ENCODE peak calls at places on chromosomes 16 and 17, in eight cellular contexts. Y is PC-3, D is A549, F is endodermal cell, N is cardiac muscle cell, K is psoas muscle, R is OCI-LY7, B is progenitor cell of endocrine pancreas. V is an unnamed sample.
A peak's percentile ranks its signal among the peaks of the same experiment; 100 is the strongest.

GRCh38 chr17:17077861-17078732 is 35.8 kb downstream of the MPRIP start:
- DNase-seq in Y (peak; percentile 65), D (no peak), F (no peak), N (no peak), K (no peak), R (no peak), B (no peak), V (no peak)

GRCh38 chr17:47816111-47816735 is 5.4 kb downstream of the OSBPL7 start:
- DNase-seq in Y (no peak), D (no peak), F (no peak), N (no peak), K (no peak), R (no peak), B (no peak), V (no peak)

GRCh38 chr17:40949406-40949805 is 12.0 kb upstream of the KRT23 start:
- DNase-seq in Y (no peak), D (no peak), F (no peak), N (no peak), K (no peak), R (no peak), B (no peak), V (no peak)

GRCh38 chr17:42311240-42312034 is 23.1 kb downstream of the STAT5A start:
- DNase-seq in Y (no peak), D (no peak), F (no peak), N (peak; percentile 98), K (peak; percentile 95), R (no peak), B (no peak), V (peak; percentile 74)

GRCh38 chr16:72876981-72877373 is 171.0 kb downstream of the ZFHX3 start:
- DNase-seq in Y (no peak), D (no peak), F (no peak), N (peak; percentile 46), K (no peak), R (no peak), B (no peak), V (no peak)

GRCh38 chr16:30112197-30113030 is 923 bp downstream of the GDPD3 start:
- DNase-seq in Y (peak; percentile 32), D (peak; percentile 83), F (peak; percentile 94), N (peak; percentile 75), K (peak; percentile 80), R (peak; percentile 78), B (no peak), V (peak; percentile 65)

GRCh38 chr17:8606415-8606814 is 24.1 kb downstream of the MYH10 start:
- DNase-seq in Y (no peak), D (no peak), F (no peak), N (peak; percentile 49), K (no peak), R (no peak), B (no peak), V (no peak)

GRCh38 chr17:3695129-3695722 is 729 bp downstream of the P2RX5 start:
- DNase-seq in Y (peak; percentile 9), D (no peak), F (peak; percentile 62), N (no peak), K (peak; percentile 95), R (peak; percentile 39), B (no peak), V (no peak)

GRCh38 chr17:76065754-76066153 is 6.6 kb downstream of the SRP68 start:
- DNase-seq in Y (no peak), D (no peak), F (no peak), N (no peak), K (no peak), R (no peak), B (no peak), V (no peak)

GRCh38 chr16:15810411-15810810 is 46.4 kb downstream of the MYH11 start:
- DNase-seq in Y (no peak), D (no peak), F (no peak), N (no peak), K (no peak), R (no peak), B (no peak), V (no peak)

GRCh38 chr16:2284001-2284770 is 16.3 kb upstream of the RNPS1 start:
- DNase-seq in Y (no peak), D (no peak), F (no peak), N (no peak), K (no peak), R (no peak), B (no peak), V (no peak)

GRCh38 chr16:85557083-85557975 is 55.8 kb upstream of the GSE1 start:
- DNase-seq in Y (peak; percentile 27), D (peak; percentile 32), F (peak; percentile 77), N (no peak), K (no peak), R (peak; percentile 44), B (no peak), V (no peak)

GRCh38 chr17:19750020-19750572 is 2.0 kb upstream of the ALDH3A1 start:
- DNase-seq in Y (no peak), D (no peak), F (no peak), N (no peak), K (peak; percentile 44), R (no peak), B (no peak), V (no peak)

GRCh38 chr17:66715076-66715675 is 119.7 kb upstream of the CACNG5 start:
- DNase-seq in Y (no peak), D (no peak), F (peak; percentile 61), N (no peak), K (no peak), R (no peak), B (no peak), V (no peak)

GRCh38 chr17:78276499-78276898 is 45.1 kb downstream of the TMEM235 start:
- DNase-seq in Y (no peak), D (no peak), F (peak; percentile 61), N (no peak), K (no peak), R (peak; percentile 93), B (no peak), V (no peak)

GRCh38 chr17:74070374-74070773 is 133.1 kb upstream of the RPL38 start:
- DNase-seq in Y (no peak), D (no peak), F (peak; percentile 53), N (no peak), K (no peak), R (no peak), B (no peak), V (no peak)
- TF ChIP-seq CTCF in Y (no peak), D (no peak), F (peak; percentile 55), N (no peak), K (no peak), R (peak; percentile 25), B (no peak), V (no peak)

GRCh38 chr16:27859020-27859419 is 204.5 kb downstream of the GSG1L start:
- DNase-seq in Y (no peak), D (peak; percentile 17), F (peak; percentile 84), N (no peak), K (no peak), R (no peak), B (no peak), V (no peak)
- TF ChIP-seq CTCF in Y (peak; percentile 22), D (no peak), F (peak; percentile 74), N (peak; percentile 14), K (no peak), R (peak; percentile 38), B (no peak), V (no peak)

DNA sequence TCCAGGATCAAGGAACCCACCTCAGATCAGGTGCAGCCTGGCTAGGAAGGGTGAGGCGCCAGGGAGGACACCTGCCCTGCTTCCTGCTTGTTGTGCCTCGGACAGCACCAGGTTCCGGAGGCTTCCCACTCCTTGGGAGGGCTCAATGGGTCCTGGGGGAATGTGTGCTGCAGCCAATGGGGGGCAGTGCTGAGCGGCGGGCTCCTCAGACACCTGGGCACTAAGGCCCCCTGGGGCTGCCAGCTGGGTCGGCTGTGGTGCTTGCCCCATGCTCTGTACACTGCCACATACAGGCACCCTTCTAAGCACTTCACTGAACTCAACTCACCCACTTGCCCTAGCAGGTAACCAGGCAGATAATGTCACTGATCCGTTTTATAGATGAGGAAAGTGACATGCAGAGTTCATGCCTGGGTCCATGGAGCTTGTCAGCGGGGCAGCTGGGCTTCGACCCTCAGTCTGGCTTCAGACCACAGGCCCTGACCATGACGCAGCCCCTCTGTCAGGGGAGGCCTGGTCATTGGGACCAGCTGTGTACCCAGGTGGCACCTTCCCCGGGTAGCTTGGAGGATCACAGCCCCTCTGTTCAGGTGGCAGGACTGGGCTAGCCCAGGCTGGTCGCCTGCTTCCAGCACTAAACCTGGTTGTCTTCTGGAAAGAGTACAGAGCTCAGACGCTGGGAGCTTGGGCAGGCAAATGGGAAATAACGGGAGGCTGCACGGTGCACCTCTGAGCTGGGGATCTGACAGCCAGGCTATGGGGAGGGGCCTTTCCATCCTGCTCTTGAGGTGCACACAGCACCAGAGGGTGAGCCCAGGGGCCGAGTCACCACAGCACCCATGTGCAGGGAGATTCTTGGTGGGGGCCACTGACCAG is 8.2 kb downstream of the FN3K start:
- DNase-seq in Y (no peak), D (no peak), F (peak; percentile 57), N (no peak), K (peak; percentile 42), R (no peak), B (no peak), V (no peak)
- TF ChIP-seq CTCF in Y (peak; percentile 26), D (no peak), F (peak; percentile 34), N (no peak), K (no peak), R (peak; percentile 26), B (no peak), V (no peak)

GRCh38 chr16:49351119-49351518 is 22.5 kb upstream of the C16orf78 start:
- DNase-seq in Y (no peak), D (no peak), F (peak; percentile 75), N (no peak), K (no peak), R (no peak), B (no peak), V (peak; percentile 23)

GRCh38 chr16:49353650-49354049 is 20.0 kb upstream of the C16orf78 start:
- DNase-seq in Y (no peak), D (no peak), F (no peak), N (peak; percentile 8), K (no peak), R (no peak), B (no peak), V (no peak)

GRCh38 chr16:49354101-49354500 is 19.5 kb upstream of the C16orf78 start:
- DNase-seq in Y (no peak), D (no peak), F (no peak), N (no peak), K (no peak), R (no peak), B (no peak), V (no peak)

GRCh38 chr16:49354991-49355390 is 18.6 kb upstream of the C16orf78 start:
- DNase-seq in Y (no peak), D (no peak), F (no peak), N (no peak), K (no peak), R (no peak), B (no peak), V (no peak)

GRCh38 chr16:49352923-49353322 is 20.7 kb upstream of the C16orf78 start:
- DNase-seq in Y (peak; percentile 4), D (peak; percentile 23), F (peak; percentile 78), N (peak; percentile 11), K (no peak), R (peak; percentile 46), B (no peak), V (peak; percentile 44)
- TF ChIP-seq CTCF in Y (peak; percentile 40), D (no peak), F (peak; percentile 79), N (peak; percentile 24), K (no peak), R (peak; percentile 78), B (peak; percentile 55), V (peak; percentile 39)

DNA sequence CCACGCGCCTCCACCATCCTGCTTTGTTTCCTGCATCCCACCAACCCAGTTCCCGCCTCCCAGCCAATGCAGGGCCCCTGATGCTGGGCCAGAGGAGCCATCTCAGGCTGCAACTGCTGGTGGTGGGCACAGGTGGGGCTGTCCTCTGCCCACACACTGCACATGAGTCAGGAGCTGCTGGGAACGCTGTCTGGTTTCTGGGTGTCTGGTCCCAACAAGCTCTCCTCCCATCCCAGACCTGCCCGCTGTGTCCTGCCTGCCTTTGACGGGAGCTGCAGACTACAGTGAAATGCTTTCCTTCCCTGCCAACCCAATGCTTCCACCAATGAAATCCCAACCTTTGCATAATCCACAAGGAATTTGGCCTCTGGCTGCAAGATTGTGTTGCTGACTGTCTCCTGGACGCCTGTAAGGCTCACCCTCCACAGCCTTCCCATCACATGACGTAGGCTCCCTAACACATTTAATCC is 98.9 kb downstream of the N4BP1 start:
- DNase-seq in Y (no peak), D (no peak), F (no peak), N (peak; percentile 76), K (no peak), R (no peak), B (no peak), V (no peak)
- TF ChIP-seq CTCF in Y (no peak), D (no peak), F (no peak), N (no peak), K (no peak), R (no peak), B (no peak), V (no peak)